ENCODE peak calls at places on chromosomes 7 and 10, in ten cellular contexts. X, H, E, K, M, S, J, F, U and N are unnamed samples.

GRCh38 chr10:19592276-19592675 is 224.0 kb upstream of the PLXDC2 start:
- DNase-seq in X (peak; percentile 29), H (no peak), E (no peak), K (no peak), M (peak; percentile 20), S (no peak), J (peak; percentile 12), F (peak; percentile 33), U (no peak), N (no peak)

GRCh38 chr10:49606981-49607535 is 3.1 kb upstream of the SLC18A3 start:
- DNase-seq in X (peak; percentile 76), H (peak; percentile 54), E (peak; percentile 79), K (peak; percentile 54), M (peak; percentile 40), S (peak; percentile 30), J (peak; percentile 87), F (peak; percentile 45), U (peak; percentile 79), N (peak; percentile 72)

GRCh38 chr7:20430664-20431063 is 100.0 kb downstream of the ITGB8 start:
- DNase-seq in X (no peak), H (no peak), E (no peak), K (no peak), M (no peak), S (no peak), J (no peak), F (no peak), U (no peak), N (no peak)

GRCh38 chr10:101272229-101272868 is 43.1 kb upstream of the LBX1 start:
- DNase-seq in X (peak; percentile 79), H (peak; percentile 32), E (peak; percentile 74), K (peak; percentile 36), M (peak; percentile 27), S (peak; percentile 25), J (peak; percentile 86), F (peak; percentile 54), U (no peak), N (peak; percentile 74)

GRCh38 chr10:44369851-44370250 is 15.0 kb downstream of the CXCL12 start:
- DNase-seq in X (peak; percentile 28), H (no peak), E (no peak), K (no peak), M (no peak), S (no peak), J (no peak), F (peak; percentile 8), U (no peak), N (no peak)

GRCh38 chr7:151315038-151315655 is 26.5 kb upstream of the NUB1 start:
- DNase-seq in X (peak; percentile 76), H (peak; percentile 63), E (peak; percentile 75), K (peak; percentile 70), M (peak; percentile 23), S (peak; percentile 49), J (peak; percentile 52), F (peak; percentile 65), U (peak; percentile 84), N (peak; percentile 76)

GRCh38 chr7:46383605-46384004 is 462.5 kb upstream of the IGFBP3 start:
- DNase-seq in X (peak; percentile 67), H (no peak), E (no peak), K (no peak), M (no peak), S (no peak), J (no peak), F (peak; percentile 58), U (no peak), N (no peak)

GRCh38 chr10:77835669-77836086 is 90.9 kb downstream of the DLG5 start:
- DNase-seq in X (peak; percentile 67), H (no peak), E (no peak), K (no peak), M (no peak), S (no peak), J (no peak), F (no peak), U (no peak), N (no peak)

GRCh38 chr7:151366872-151367207 is 25.2 kb downstream of the NUB1 start:
- DNase-seq in X (peak; percentile 64), H (no peak), E (no peak), K (no peak), M (peak; percentile 46), S (no peak), J (no peak), F (peak; percentile 91), U (no peak), N (no peak)

GRCh38 chr10:3010327-3010726 is 57.0 kb upstream of the PFKP start:
- DNase-seq in X (no peak), H (no peak), E (no peak), K (no peak), M (no peak), S (no peak), J (no peak), F (no peak), U (no peak), N (no peak)

GRCh38 chr10:5488272-5489161 is 10.9 kb downstream of the CALML5 start:
- DNase-seq in X (no peak), H (no peak), E (no peak), K (no peak), M (no peak), S (no peak), J (no peak), F (no peak), U (peak; percentile 87), N (no peak)

GRCh38 chr10:36421999-36422398 is 703.4 kb upstream of the ANKRD30A start:
- DNase-seq in X (no peak), H (no peak), E (no peak), K (no peak), M (no peak), S (no peak), J (no peak), F (no peak), U (no peak), N (no peak)

GRCh38 chr10:69329721-69330178 is 51.5 kb downstream of the HK1 start:
- DNase-seq in X (no peak), H (no peak), E (no peak), K (no peak), M (no peak), S (no peak), J (no peak), F (no peak), U (no peak), N (no peak)

GRCh38 chr10:88107296-88107695 is 243.9 kb downstream of the PTEN start:
- DNase-seq in X (no peak), H (no peak), E (no peak), K (no peak), M (no peak), S (no peak), J (no peak), F (no peak), U (no peak), N (no peak)

GRCh38 chr7:96313940-96314339 is 8.0 kb downstream of the SLC25A13 start:
- DNase-seq in X (no peak), H (no peak), E (no peak), K (no peak), M (no peak), S (no peak), J (no peak), F (no peak), U (no peak), N (no peak)

GRCh38 chr10:35824704-35825103 is 182.6 kb upstream of the FZD8 start:
- DNase-seq in X (no peak), H (no peak), E (no peak), K (peak; percentile 34), M (no peak), S (no peak), J (no peak), F (no peak), U (no peak), N (no peak)

GRCh38 chr7:111877931-111878330 is 315.6 kb upstream of the IMMP2L start:
- DNase-seq in X (no peak), H (no peak), E (no peak), K (no peak), M (no peak), S (no peak), J (no peak), F (no peak), U (no peak), N (no peak)

GRCh38 chr10:5582736-5583135 is 58.0 kb downstream of the CALML3 start:
- DNase-seq in X (no peak), H (peak; percentile 29), E (no peak), K (no peak), M (no peak), S (no peak), J (no peak), F (no peak), U (no peak), N (no peak)

GRCh38 chr10:97032624-97033023 is 153.1 kb downstream of the SLIT1 start:
- DNase-seq in X (no peak), H (no peak), E (no peak), K (no peak), M (no peak), S (no peak), J (no peak), F (no peak), U (no peak), N (no peak)

GRCh38 chr10:43214956-43215561 is 51.8 kb downstream of the RASGEF1A start:
- DNase-seq in X (no peak), H (no peak), E (no peak), K (no peak), M (no peak), S (no peak), J (no peak), F (no peak), U (no peak), N (no peak)

GRCh38 chr10:132280646-132281074 is 27.1 kb downstream of the STK32C start:
- DNase-seq in X (no peak), H (no peak), E (no peak), K (no peak), M (no peak), S (no peak), J (no peak), F (no peak), U (no peak), N (no peak)

GRCh38 chr7:118855290-118855689 is 630.8 kb downstream of the ANKRD7 start:
- DNase-seq in X (no peak), H (no peak), E (no peak), K (no peak), M (no peak), S (no peak), J (no peak), F (no peak), U (no peak), N (no peak)

GRCh38 chr10:124417846-124418725 is 637 bp downstream of the OAT start:
- DNase-seq in X (peak; percentile 62), H (peak; percentile 32), E (peak; percentile 63), K (peak; percentile 49), M (no peak), S (peak; percentile 26), J (peak; percentile 44), F (peak; percentile 44), U (peak; percentile 82), N (peak; percentile 44)